ENCODE peak calls at places on chromosomes 2 and 18, in five cellular contexts. One of them, this sample, is unnamed.

GRCh38 chr18:34890486-34891085 is 150.6 kb upstream of the MAPRE2 start:
- DNase-seq in posterior vena cava: no peak
- DNase-seq in cardiac fibroblast: no peak
- DNase-seq in PC-3: no peak
- DNase-seq in stimulated activated CD4-positive, alpha-beta T cell treated with anti-CD3 and anti-CD28 coated beads, Interleukin-2, amount 100 ng/mL, for 48 hours: no peak
- DNase-seq in this sample: no peak

GRCh38 chr2:12236136-12236834 is 480.5 kb upstream of the TRIB2 start:
- DNase-seq in posterior vena cava: no peak
- DNase-seq in cardiac fibroblast: peak
- DNase-seq in PC-3: no peak
- DNase-seq in stimulated activated CD4-positive, alpha-beta T cell treated with anti-CD3 and anti-CD28 coated beads, Interleukin-2, amount 100 ng/mL, for 48 hours: no peak
- DNase-seq in this sample: no peak

GRCh38 chr2:235026137-235026536 is 74.3 kb downstream of the SH3BP4 start:
- DNase-seq in stimulated activated CD4-positive, alpha-beta T cell treated with anti-CD3 and anti-CD28 coated beads, Interleukin-2, amount 100 ng/mL, for 48 hours: no peak
- DNase-seq in PC-3: peak
- DNase-seq in posterior vena cava: no peak
- DNase-seq in cardiac fibroblast: peak
- DNase-seq in this sample: no peak

GRCh38 chr2:130346741-130347066 is 4.0 kb downstream of the IMP4 start:
- DNase-seq in stimulated activated CD4-positive, alpha-beta T cell treated with anti-CD3 and anti-CD28 coated beads, Interleukin-2, amount 100 ng/mL, for 48 hours: no peak
- DNase-seq in PC-3: no peak
- DNase-seq in posterior vena cava: no peak
- DNase-seq in cardiac fibroblast: no peak
- DNase-seq in this sample: no peak

GRCh38 chr18:79493211-79493800 is 97.6 kb downstream of the NFATC1 start:
- DNase-seq in stimulated activated CD4-positive, alpha-beta T cell treated with anti-CD3 and anti-CD28 coated beads, Interleukin-2, amount 100 ng/mL, for 48 hours: no peak
- DNase-seq in cardiac fibroblast: no peak
- DNase-seq in PC-3: no peak
- DNase-seq in posterior vena cava: peak
- DNase-seq in this sample: no peak

GRCh38 chr18:39296293-39296888 is 1730.8 kb upstream of the CELF4 start:
- DNase-seq in PC-3: no peak
- DNase-seq in posterior vena cava: no peak
- DNase-seq in stimulated activated CD4-positive, alpha-beta T cell treated with anti-CD3 and anti-CD28 coated beads, Interleukin-2, amount 100 ng/mL, for 48 hours: no peak
- DNase-seq in cardiac fibroblast: no peak
- DNase-seq in this sample: no peak

GRCh38 chr2:237624565-237624964 is 2.8 kb upstream of the LRRFIP1 start:
- DNase-seq in cardiac fibroblast: no peak
- DNase-seq in PC-3: no peak
- DNase-seq in stimulated activated CD4-positive, alpha-beta T cell treated with anti-CD3 and anti-CD28 coated beads, Interleukin-2, amount 100 ng/mL, for 48 hours: no peak
- DNase-seq in posterior vena cava: peak
- DNase-seq in this sample: no peak

GRCh38 chr18:44715245-44715644 is 34.6 kb downstream of the SETBP1 start:
- DNase-seq in PC-3: peak
- DNase-seq in stimulated activated CD4-positive, alpha-beta T cell treated with anti-CD3 and anti-CD28 coated beads, Interleukin-2, amount 100 ng/mL, for 48 hours: no peak
- DNase-seq in cardiac fibroblast: peak
- DNase-seq in posterior vena cava: peak
- DNase-seq in this sample: no peak

GRCh38 chr2:234960091-234961088 is 8.6 kb downstream of the SH3BP4 start:
- DNase-seq in posterior vena cava: peak
- DNase-seq in PC-3: no peak
- DNase-seq in cardiac fibroblast: peak
- DNase-seq in stimulated activated CD4-positive, alpha-beta T cell treated with anti-CD3 and anti-CD28 coated beads, Interleukin-2, amount 100 ng/mL, for 48 hours: no peak
- DNase-seq in this sample: no peak

GRCh38 chr2:25127631-25128030 is 40.7 kb downstream of the POMC start:
- DNase-seq in posterior vena cava: no peak
- DNase-seq in cardiac fibroblast: no peak
- DNase-seq in PC-3: no peak
- DNase-seq in stimulated activated CD4-positive, alpha-beta T cell treated with anti-CD3 and anti-CD28 coated beads, Interleukin-2, amount 100 ng/mL, for 48 hours: no peak
- DNase-seq in this sample: no peak

GRCh38 chr2:131367352-131367751 is 3.4 kb upstream of the RAB6D start:
- DNase-seq in stimulated activated CD4-positive, alpha-beta T cell treated with anti-CD3 and anti-CD28 coated beads, Interleukin-2, amount 100 ng/mL, for 48 hours: no peak
- DNase-seq in cardiac fibroblast: no peak
- DNase-seq in posterior vena cava: peak
- DNase-seq in PC-3: no peak
- DNase-seq in this sample: no peak

GRCh38 chr2:234422242-234422641 is 74.6 kb downstream of the ARL4C start:
- DNase-seq in posterior vena cava: no peak
- DNase-seq in cardiac fibroblast: peak
- DNase-seq in PC-3: peak
- DNase-seq in stimulated activated CD4-positive, alpha-beta T cell treated with anti-CD3 and anti-CD28 coated beads, Interleukin-2, amount 100 ng/mL, for 48 hours: no peak
- DNase-seq in this sample: no peak

This sample was measured in T47D.